ENCODE peak calls at places on chromosomes 11 and 22, in nine cellular contexts. One of them, this sample, is unnamed.

GRCh38 chr11:113681711-113682410 is 24.2 kb downstream of the TMPRSS5 start:
- DNase-seq in fibroblast of pulmonary artery: peak; percentile 27
- DNase-seq in AG09309: no peak
- DNase-seq in epithelial cell of proximal tubule: no peak
- DNase-seq in AG04450: no peak
- DNase-seq in type B pancreatic cell: no peak
- DNase-seq in CD8-positive, alpha-beta T cell: no peak
- DNase-seq in tibial artery: no peak
- DNase-seq in astrocyte: peak; percentile 43
- DNase-seq in this sample: no peak

GRCh38 chr22:49233507-49234100 is 594.1 kb downstream of the BRD1 start:
- DNase-seq in AG09309: no peak
- DNase-seq in type B pancreatic cell: peak; percentile 51
- DNase-seq in tibial artery: no peak
- DNase-seq in AG04450: no peak
- DNase-seq in epithelial cell of proximal tubule: no peak
- DNase-seq in fibroblast of pulmonary artery: no peak
- DNase-seq in astrocyte: no peak
- DNase-seq in CD8-positive, alpha-beta T cell: no peak
- DNase-seq in this sample: peak; percentile 72

GRCh38 chr11:122099345-122100045 is 16.5 kb downstream of the BLID start:
- DNase-seq in type B pancreatic cell: no peak
- DNase-seq in epithelial cell of proximal tubule: no peak
- DNase-seq in fibroblast of pulmonary artery: peak; percentile 73
- DNase-seq in CD8-positive, alpha-beta T cell: no peak
- DNase-seq in astrocyte: peak; percentile 67
- DNase-seq in AG04450: no peak
- DNase-seq in tibial artery: no peak
- DNase-seq in AG09309: no peak
- DNase-seq in this sample: no peak

GRCh38 chr11:130762342-130763037 is 153.8 kb downstream of the SNX19 start:
- DNase-seq in AG04450: no peak
- DNase-seq in type B pancreatic cell: peak; percentile 55
- DNase-seq in epithelial cell of proximal tubule: no peak
- DNase-seq in CD8-positive, alpha-beta T cell: no peak
- DNase-seq in AG09309: no peak
- DNase-seq in astrocyte: no peak
- DNase-seq in fibroblast of pulmonary artery: no peak
- DNase-seq in tibial artery: no peak
- DNase-seq in this sample: peak; percentile 88

GRCh38 chr11:69067200-69067599 is 18.5 kb downstream of the TPCN2 start:
- DNase-seq in epithelial cell of proximal tubule: no peak
- DNase-seq in type B pancreatic cell: no peak
- DNase-seq in fibroblast of pulmonary artery: no peak
- DNase-seq in astrocyte: no peak
- DNase-seq in AG04450: no peak
- DNase-seq in AG09309: no peak
- DNase-seq in CD8-positive, alpha-beta T cell: no peak
- DNase-seq in tibial artery: no peak
- DNase-seq in this sample: no peak

GRCh38 chr22:45284705-45285305 is at the start of gene UPK3A:
- DNase-seq in type B pancreatic cell: no peak
- DNase-seq in AG04450: no peak
- DNase-seq in fibroblast of pulmonary artery: no peak
- DNase-seq in astrocyte: no peak
- DNase-seq in AG09309: no peak
- DNase-seq in epithelial cell of proximal tubule: no peak
- DNase-seq in tibial artery: peak; percentile 42
- DNase-seq in CD8-positive, alpha-beta T cell: peak; percentile 38
- DNase-seq in this sample: no peak

GRCh38 chr22:49676783-49677494 is 150.7 kb downstream of the BRD1 start:
- DNase-seq in epithelial cell of proximal tubule: no peak
- DNase-seq in AG09309: no peak
- DNase-seq in CD8-positive, alpha-beta T cell: no peak
- DNase-seq in fibroblast of pulmonary artery: no peak
- DNase-seq in tibial artery: no peak
- DNase-seq in AG04450: no peak
- DNase-seq in astrocyte: no peak
- DNase-seq in type B pancreatic cell: peak; percentile 51
- DNase-seq in this sample: no peak

GRCh38 chr22:24153353-24153752 is 27.9 kb upstream of the SUSD2 start:
- DNase-seq in epithelial cell of proximal tubule: no peak
- DNase-seq in astrocyte: no peak
- DNase-seq in tibial artery: no peak
- DNase-seq in AG04450: no peak
- DNase-seq in type B pancreatic cell: no peak
- DNase-seq in CD8-positive, alpha-beta T cell: peak; percentile 45
- DNase-seq in AG09309: no peak
- DNase-seq in fibroblast of pulmonary artery: peak; percentile 34
- DNase-seq in this sample: no peak

GRCh38 chr11:45715398-45715797 is 50.0 kb upstream of the CHST1 start:
- DNase-seq in astrocyte: no peak
- DNase-seq in AG04450: no peak
- DNase-seq in CD8-positive, alpha-beta T cell: no peak
- DNase-seq in tibial artery: no peak
- DNase-seq in type B pancreatic cell: no peak
- DNase-seq in AG09309: no peak
- DNase-seq in epithelial cell of proximal tubule: no peak
- DNase-seq in fibroblast of pulmonary artery: no peak
- DNase-seq in this sample: no peak

GRCh38 chr22:43901976-43902643 is 10.3 kb upstream of the PNPLA5 start:
- DNase-seq in CD8-positive, alpha-beta T cell: no peak
- DNase-seq in astrocyte: peak; percentile 96
- DNase-seq in tibial artery: no peak
- DNase-seq in AG04450: peak; percentile 67
- DNase-seq in AG09309: peak; percentile 84
- DNase-seq in epithelial cell of proximal tubule: no peak
- DNase-seq in type B pancreatic cell: no peak
- DNase-seq in fibroblast of pulmonary artery: peak; percentile 64
- DNase-seq in this sample: no peak

GRCh38 chr11:58524232-58525036 is 16.5 kb upstream of the OR5B21 start:
- DNase-seq in fibroblast of pulmonary artery: peak; percentile 91
- DNase-seq in CD8-positive, alpha-beta T cell: peak; percentile 17
- DNase-seq in AG09309: peak; percentile 69
- DNase-seq in epithelial cell of proximal tubule: peak; percentile 36
- DNase-seq in AG04450: peak; percentile 80
- DNase-seq in type B pancreatic cell: no peak
- DNase-seq in astrocyte: peak; percentile 67
- DNase-seq in tibial artery: peak; percentile 64
- DNase-seq in this sample: no peak

GRCh38 chr11:63683133-63683991 is 2.1 kb downstream of the RTN3 start:
- DNase-seq in AG09309: no peak
- DNase-seq in fibroblast of pulmonary artery: peak; percentile 44
- DNase-seq in type B pancreatic cell: no peak
- DNase-seq in AG04450: no peak
- DNase-seq in epithelial cell of proximal tubule: no peak
- DNase-seq in tibial artery: no peak
- DNase-seq in CD8-positive, alpha-beta T cell: no peak
- DNase-seq in astrocyte: peak; percentile 58
- DNase-seq in this sample: no peak

GRCh38 chr11:67264886-67265632 is 1.2 kb upstream of the GRK2 start:
- DNase-seq in AG04450: no peak
- DNase-seq in tibial artery: no peak
- DNase-seq in CD8-positive, alpha-beta T cell: no peak
- DNase-seq in type B pancreatic cell: no peak
- DNase-seq in astrocyte: no peak
- DNase-seq in fibroblast of pulmonary artery: no peak
- DNase-seq in epithelial cell of proximal tubule: no peak
- DNase-seq in AG09309: no peak
- DNase-seq in this sample: no peak

DNA sequence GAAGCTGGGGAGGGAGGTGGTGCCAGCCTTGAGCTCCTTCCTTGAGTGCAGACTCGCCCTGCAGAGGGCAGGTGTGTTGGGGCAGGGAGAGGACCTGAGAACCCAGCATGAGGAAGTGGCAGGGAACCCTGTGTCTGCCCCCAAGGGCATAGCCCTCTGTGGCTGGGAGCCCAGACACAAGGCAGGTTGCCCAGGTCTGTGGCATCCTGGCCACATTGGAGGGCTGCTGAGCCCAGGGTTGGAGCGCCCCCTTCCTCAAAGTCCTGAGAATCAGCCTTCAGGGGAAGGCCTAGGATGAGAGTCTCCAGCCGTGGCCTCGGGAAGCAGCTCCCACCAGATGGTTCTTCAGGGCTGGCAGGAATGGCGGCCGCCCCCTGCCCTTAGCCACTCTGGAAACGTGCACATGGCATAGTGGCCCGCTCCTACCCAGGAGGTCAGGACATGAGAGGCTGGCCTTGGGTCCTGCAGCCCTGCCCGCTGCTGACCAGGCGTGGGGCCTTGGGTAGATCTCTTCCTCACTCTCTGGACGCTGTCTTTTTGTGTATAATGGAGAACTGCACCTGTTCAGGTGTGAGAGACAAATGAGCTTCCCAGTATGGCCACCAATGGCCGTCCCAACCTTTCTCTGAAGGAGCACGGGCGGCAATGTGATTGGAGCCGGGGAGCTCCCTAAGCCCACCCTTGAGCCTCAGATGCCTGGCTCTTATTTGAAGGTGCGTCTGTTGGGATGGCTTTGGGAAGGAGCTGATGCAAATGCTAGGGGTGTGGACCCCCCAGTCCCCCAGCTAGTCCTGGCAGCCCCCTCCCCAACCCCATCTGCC is 4.5 kb upstream of the CDC42BPG start:
- DNase-seq in fibroblast of pulmonary artery: no peak
- DNase-seq in CD8-positive, alpha-beta T cell: no peak
- DNase-seq in astrocyte: no peak
- DNase-seq in epithelial cell of proximal tubule: no peak
- DNase-seq in AG04450: no peak
- DNase-seq in tibial artery: no peak
- DNase-seq in type B pancreatic cell: no peak
- DNase-seq in AG09309: no peak
- DNase-seq in this sample: no peak
- TF ChIP-seq CTCF in fibroblast of pulmonary artery: no peak
- TF ChIP-seq CTCF in CD8-positive, alpha-beta T cell: no peak
- TF ChIP-seq CTCF in astrocyte: no peak
- TF ChIP-seq CTCF in epithelial cell of proximal tubule: no peak
- TF ChIP-seq CTCF in AG04450: no peak
- TF ChIP-seq CTCF in tibial artery: no peak
- TF ChIP-seq CTCF in type B pancreatic cell: no peak
- TF ChIP-seq CTCF in AG09309: peak; percentile 2
- TF ChIP-seq CTCF in this sample: no peak

DNA sequence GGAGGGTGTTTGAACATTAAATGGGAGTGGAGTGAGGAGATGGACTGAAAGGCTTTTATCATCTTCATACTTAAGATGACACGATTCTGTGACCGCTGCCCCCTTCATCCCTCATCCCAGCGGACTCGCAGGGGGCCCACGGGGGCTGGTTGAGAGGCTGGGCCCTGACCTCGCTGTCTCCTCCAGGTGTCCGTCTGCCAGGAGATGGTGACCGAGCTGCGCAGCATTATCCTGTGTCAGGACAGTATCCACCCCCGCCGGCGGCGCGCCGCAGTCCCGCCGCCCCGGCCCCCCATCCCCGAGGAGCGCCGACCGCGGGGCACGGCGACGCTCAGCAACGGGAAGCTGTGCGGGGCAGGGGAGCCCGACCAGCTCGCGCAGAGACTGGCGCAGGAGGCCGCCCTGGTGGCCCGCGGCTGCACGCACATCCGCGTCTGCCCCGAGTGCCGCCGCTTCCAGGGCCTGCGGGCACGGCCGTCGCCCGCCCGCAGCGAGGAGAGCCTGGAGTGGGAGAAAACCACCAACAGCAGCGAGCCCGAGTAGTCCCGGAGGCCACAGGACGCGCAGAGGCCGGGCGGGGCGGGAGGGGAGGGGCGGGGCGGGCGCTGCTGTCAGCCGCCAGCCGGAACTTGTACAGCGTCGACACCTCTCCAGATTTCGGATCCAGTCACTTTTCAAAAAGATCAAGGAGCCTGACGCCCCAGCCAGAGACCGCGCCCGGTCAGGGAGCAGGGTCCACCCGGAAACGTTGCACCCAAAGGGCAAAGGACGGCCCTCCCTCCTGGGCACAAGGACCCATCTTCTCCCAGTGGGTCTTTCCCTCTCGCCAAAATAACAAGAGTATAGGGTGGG is 38.0 kb upstream of the TBCEL start:
- DNase-seq in CD8-positive, alpha-beta T cell: peak; percentile 2
- DNase-seq in AG09309: no peak
- DNase-seq in AG04450: no peak
- DNase-seq in astrocyte: peak; percentile 31
- DNase-seq in tibial artery: no peak
- DNase-seq in type B pancreatic cell: no peak
- DNase-seq in fibroblast of pulmonary artery: peak; percentile 48
- DNase-seq in epithelial cell of proximal tubule: no peak
- DNase-seq in this sample: no peak
- TF ChIP-seq CTCF in CD8-positive, alpha-beta T cell: peak; percentile 39
- TF ChIP-seq CTCF in AG09309: no peak
- TF ChIP-seq CTCF in AG04450: no peak
- TF ChIP-seq CTCF in astrocyte: no peak
- TF ChIP-seq CTCF in tibial artery: no peak
- TF ChIP-seq CTCF in type B pancreatic cell: peak; percentile 56
- TF ChIP-seq CTCF in fibroblast of pulmonary artery: no peak
- TF ChIP-seq CTCF in epithelial cell of proximal tubule: no peak
- TF ChIP-seq CTCF in this sample: peak; percentile 16

GRCh38 chr11:82494988-82495432 is 238.7 kb downstream of the FAM181B start:
- DNase-seq in type B pancreatic cell: no peak
- DNase-seq in astrocyte: no peak
- DNase-seq in AG04450: no peak
- DNase-seq in epithelial cell of proximal tubule: no peak
- DNase-seq in fibroblast of pulmonary artery: no peak
- DNase-seq in AG09309: no peak
- DNase-seq in CD8-positive, alpha-beta T cell: no peak
- DNase-seq in tibial artery: no peak
- DNase-seq in this sample: no peak
- TF ChIP-seq CTCF in type B pancreatic cell: peak; percentile 69
- TF ChIP-seq CTCF in astrocyte: peak; percentile 6
- TF ChIP-seq CTCF in AG04450: peak; percentile 22
- TF ChIP-seq CTCF in epithelial cell of proximal tubule: peak; percentile 53
- TF ChIP-seq CTCF in fibroblast of pulmonary artery: no peak
- TF ChIP-seq CTCF in AG09309: no peak
- TF ChIP-seq CTCF in CD8-positive, alpha-beta T cell: no peak
- TF ChIP-seq CTCF in tibial artery: no peak
- TF ChIP-seq CTCF in this sample: peak; percentile 23

DNA sequence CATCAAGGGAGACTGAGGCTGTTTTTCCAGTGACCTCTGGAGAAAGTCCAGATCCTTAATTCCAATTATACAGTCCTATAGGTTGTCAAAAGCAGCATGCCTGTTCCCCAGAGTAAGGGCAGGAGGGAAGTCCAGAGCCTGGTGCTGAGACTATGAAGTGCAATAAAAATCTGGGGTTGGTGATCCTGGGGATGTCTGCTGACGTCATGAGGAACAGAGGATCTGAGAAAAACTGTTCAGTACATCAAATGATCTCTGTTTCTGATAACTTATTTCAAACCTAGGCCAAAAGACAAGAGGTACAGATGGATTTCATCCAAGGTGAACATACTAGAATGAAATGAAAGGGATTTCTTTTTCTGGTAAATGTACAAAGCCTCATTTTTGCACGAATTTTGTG is 12.1 kb downstream of the OR5W2 start:
- DNase-seq in fibroblast of pulmonary artery: no peak
- DNase-seq in AG09309: no peak
- DNase-seq in AG04450: no peak
- DNase-seq in CD8-positive, alpha-beta T cell: no peak
- DNase-seq in tibial artery: no peak
- DNase-seq in type B pancreatic cell: no peak
- DNase-seq in astrocyte: no peak
- DNase-seq in epithelial cell of proximal tubule: no peak
- DNase-seq in this sample: no peak
- TF ChIP-seq CTCF in fibroblast of pulmonary artery: no peak
- TF ChIP-seq CTCF in AG09309: no peak
- TF ChIP-seq CTCF in AG04450: no peak
- TF ChIP-seq CTCF in CD8-positive, alpha-beta T cell: no peak
- TF ChIP-seq CTCF in tibial artery: no peak
- TF ChIP-seq CTCF in type B pancreatic cell: no peak
- TF ChIP-seq CTCF in astrocyte: no peak
- TF ChIP-seq CTCF in epithelial cell of proximal tubule: no peak
- TF ChIP-seq CTCF in this sample: no peak

This sample was measured in esophagus muscularis mucosa.